ENCODE peak calls at places on chromosomes 3 and 15, in nine cellular contexts. U, B, Q, A, E, S, Y, F and J are unnamed samples. For H3K9me3 and H3K36me3, the result is how much of the 10 kb centered on the place peaks cover.

GRCh38 chr15:94335616-94336015 is 104.3 kb downstream of the MCTP2 start:
- DNase-seq in S (no peak), A (no peak), Q (no peak), E (no peak), U (no peak), Y (no peak), F (peak), B (no peak), J (no peak)

GRCh38 chr3:126886217-126886616 is 96.7 kb upstream of the PLXNA1 start:
- DNase-seq in Y (no peak), U (no peak), S (no peak), B (no peak), Q (no peak), E (no peak), F (no peak), A (no peak), J (no peak)

GRCh38 chr3:149660462-149660861 is 2.6 kb upstream of the WWTR1 start:
- DNase-seq in U (no peak), A (no peak), F (no peak), E (no peak), Y (no peak), Q (no peak), S (no peak), B (no peak), J (no peak)

GRCh38 chr3:138862924-138863775 is 28.4 kb upstream of the PIK3CB start:
- DNase-seq in A (no peak), B (peak), Q (peak), S (no peak), F (peak), Y (no peak), U (no peak), E (no peak), J (peak)

GRCh38 chr3:195221015-195221853 is 49.7 kb downstream of the XXYLT1 start:
- DNase-seq in U (no peak), B (no peak), Y (no peak), A (no peak), Q (no peak), E (no peak), F (peak), S (peak), J (peak)

GRCh38 chr3:187737401-187738088 is 7.7 kb downstream of the BCL6 start:
- DNase-seq in U (peak), B (no peak), E (peak), Q (peak), S (peak), Y (peak), A (peak), F (peak), J (peak)

GRCh38 chr3:151379083-151379734 is 5.3 kb downstream of the P2RY12 start:
- DNase-seq in U (peak), A (peak), Q (peak), E (no peak), F (peak), Y (no peak), S (no peak), B (peak), J (peak)

GRCh38 chr15:98689431-98689861 is 41.1 kb downstream of the IGF1R start:
- DNase-seq in Y (no peak), B (no peak), F (peak), U (no peak), Q (no peak), A (no peak), E (no peak), S (no peak), J (peak)

GRCh38 chr3:172276103-172276502 is 172.2 kb downstream of the GHSR start:
- DNase-seq in Y (no peak), E (no peak), F (no peak), Q (no peak), B (no peak), A (no peak), U (no peak), S (no peak), J (no peak)

GRCh38 chr3:113897373-113897777 is 50.4 kb upstream of the ZDHHC23 start:
- DNase-seq in Y (no peak), U (no peak), S (no peak), B (no peak), E (no peak), F (no peak), Q (peak), A (no peak), J (no peak)

GRCh38 chr3:47418167-47419082 is 37.6 kb downstream of the PTPN23 start:
- DNase-seq in Y (no peak), A (no peak), S (no peak), Q (no peak), F (no peak), E (peak), U (no peak), B (no peak), J (no peak)

GRCh38 chr3:52056521-52056967 is at the start of gene DUSP7:
- DNase-seq in Y (peak), F (peak), E (peak), B (no peak), A (peak), Q (peak), U (peak), S (peak), J (peak)

GRCh38 chr3:54909236-54909635 is 18.6 kb downstream of the LRTM1 start:
- DNase-seq in B (no peak), Y (no peak), Q (no peak), S (no peak), U (no peak), A (peak), F (no peak), E (no peak), J (no peak)

GRCh38 chr3:169744332-169745054 is 20.4 kb downstream of the TERC start:
- DNase-seq in F (peak), B (no peak), E (no peak), Q (no peak), S (no peak), A (peak), U (no peak), Y (no peak), J (no peak)

GRCh38 chr3:194572131-194572789 is 61.0 kb downstream of the TMEM44 start:
- DNase-seq in B (no peak), F (peak), E (peak), S (peak), A (no peak), U (peak), Q (peak), Y (no peak), J (peak)

GRCh38 chr3:98025392-98025791 is 9.7 kb downstream of the GABRR3 start:
- DNase-seq in Y (no peak), Q (no peak), F (no peak), B (no peak), S (no peak), A (no peak), U (no peak), E (no peak), J (no peak)

GRCh38 chr3:46887980-46888494 is 10.5 kb downstream of the PTH1R start:
- DNase-seq in B (peak), S (no peak), U (no peak), F (no peak), E (no peak), Y (no peak), Q (no peak), A (no peak), J (no peak)

GRCh38 chr3:150639262-150639661 is 36.1 kb downstream of the SELENOT start:
- DNase-seq in S (no peak), Q (no peak), U (no peak), A (no peak), Y (no peak), F (peak), B (no peak), E (no peak), J (peak)

GRCh38 chr3:189222927-189223706 is 51.3 kb downstream of the TPRG1 start:
- DNase-seq in F (peak), Q (no peak), U (no peak), A (no peak), B (no peak), S (no peak), E (no peak), Y (no peak), J (no peak)

GRCh38 chr15:40255033-40255432 is 16.2 kb downstream of the PAK6 start:
- DNase-seq in Q (no peak), F (no peak), Y (no peak), S (no peak), E (no peak), B (no peak), U (no peak), A (no peak), J (no peak)

GRCh38 chr3:51982838-51983577 is at the start of gene ACY1:
- DNase-seq in F (peak), Y (peak), Q (peak), S (peak), A (peak), B (no peak), U (peak), E (peak), J (peak)

GRCh38 chr3:127735767-127736693 is 63.3 kb downstream of the ABTB1 start:
- DNase-seq in U (no peak), F (peak), E (no peak), B (no peak), S (no peak), A (peak), Y (no peak), Q (peak), J (peak)

GRCh38 chr3:11671648-11672100 is 28.0 kb upstream of the VGLL4 start:
- DNase-seq in F (peak), Q (no peak), U (peak), E (no peak), B (no peak), A (peak), Y (no peak), S (no peak), J (peak)

GRCh38 chr15:31434418-31435255 is 108.0 kb downstream of the KLF13 start:
- DNase-seq in A (peak), Q (peak), U (no peak), B (no peak), F (peak), E (peak), Y (peak), S (no peak), J (peak)

GRCh38 chr3:65907232-65908130 is 131.2 kb downstream of the MAGI1 start:
- DNase-seq in F (no peak), Y (no peak), B (no peak), E (no peak), A (no peak), Q (no peak), U (no peak), S (no peak), J (no peak)

GRCh38 chr15:98700501-98700900 is 52.2 kb downstream of the IGF1R start:
- DNase-seq in U (no peak), S (no peak), Y (no peak), Q (no peak), F (no peak), E (peak), B (no peak), A (no peak), J (no peak)

GRCh38 chr15:31273258-31273941 is 53.2 kb upstream of the KLF13 start:
- DNase-seq in E (no peak), Q (no peak), B (no peak), F (no peak), A (no peak), U (peak), S (peak), Y (no peak), J (no peak)

GRCh38 chr15:88717342-88718017 is 78.7 kb downstream of the ISG20 start:
- DNase-seq in A (no peak), Q (no peak), S (no peak), F (no peak), U (no peak), Y (no peak), B (no peak), E (no peak), J (no peak)

DNA sequence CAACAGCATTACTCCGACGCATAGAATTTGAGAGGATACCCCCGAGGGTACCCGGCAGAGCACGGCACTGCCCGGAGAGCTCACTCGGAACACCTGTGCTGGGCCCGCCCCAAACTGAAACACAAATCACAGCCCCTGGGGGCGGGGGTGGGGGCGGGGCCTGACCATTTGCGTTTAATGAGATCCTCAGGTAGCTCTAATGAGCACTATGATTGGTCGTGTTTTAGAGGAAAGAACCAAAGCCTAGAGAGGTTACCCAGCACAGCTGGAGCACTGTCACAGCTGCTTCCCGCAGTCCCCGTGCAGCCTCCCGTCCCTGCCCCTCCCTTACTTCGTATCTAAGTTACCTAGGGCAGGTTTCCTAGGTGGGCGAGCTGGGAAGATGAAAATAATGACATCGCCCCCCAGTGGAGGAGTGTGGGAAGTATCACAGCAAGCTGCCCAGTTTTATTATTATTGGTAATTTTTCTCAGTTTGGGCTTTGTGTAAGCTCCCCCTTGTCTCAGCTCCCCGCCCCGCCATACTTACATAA is 187.1 kb downstream of the PDE8A start:
- DNase-seq in F (peak), B (peak), Y (peak), S (no peak), A (peak), U (no peak), E (peak), Q (peak), J (no peak)
- H3K9me3 ChIP-seq in F (under half), B (under half), Y (under half), S (under half), A (under half), U (under half), E (under half), Q (under half), J (under half)

DNA sequence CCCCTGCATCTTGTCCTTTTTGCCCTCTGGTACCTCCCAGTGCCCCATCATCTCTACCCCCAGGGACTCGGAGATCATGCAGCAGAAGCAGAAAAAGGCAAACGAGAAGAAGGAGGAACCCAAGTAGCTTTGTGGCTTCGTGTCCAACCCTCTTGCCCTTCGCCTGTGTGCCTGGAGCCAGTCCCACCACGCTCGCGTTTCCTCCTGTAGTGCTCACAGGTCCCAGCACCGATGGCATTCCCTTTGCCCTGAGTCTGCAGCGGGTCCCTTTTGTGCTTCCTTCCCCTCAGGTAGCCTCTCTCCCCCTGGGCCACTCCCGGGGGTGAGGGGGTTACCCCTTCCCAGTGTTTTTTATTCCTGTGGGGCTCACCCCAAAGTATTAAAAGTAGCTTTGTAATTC is 1.5 kb downstream of the SERF2 start:
- DNase-seq in U (no peak), B (no peak), A (no peak), E (no peak), F (no peak), Q (no peak), S (no peak), Y (no peak), J (no peak)
- H3K4me3 ChIP-seq in U (peak), B (peak), A (peak), E (peak), F (peak), Q (peak), S (peak), Y (peak), J (peak)

GRCh38 chr3:184325269-184325668 is 10.9 kb downstream of the EIF4G1 start:
- DNase-seq in E (peak), Y (no peak), Q (no peak), A (no peak), U (no peak), S (no peak), F (no peak), B (no peak), J (no peak)

GRCh38 chr3:184323696-184324095 is 9.3 kb downstream of the EIF4G1 start:
- DNase-seq in U (no peak), Q (no peak), A (no peak), E (no peak), F (no peak), B (no peak), Y (no peak), S (no peak), J (no peak)

GRCh38 chr3:184322731-184323487 is 8.5 kb downstream of the EIF4G1 start:
- DNase-seq in Q (no peak), U (no peak), A (no peak), Y (no peak), E (peak), B (no peak), F (peak), S (peak), J (no peak)

GRCh38 chr3:184320099-184320445 is 5.7 kb downstream of the EIF4G1 start:
- DNase-seq in S (peak), B (no peak), U (peak), F (peak), Q (peak), A (no peak), E (peak), Y (no peak), J (peak)

GRCh38 chr3:184321666-184322065 is 7.3 kb downstream of the EIF4G1 start:
- DNase-seq in Y (no peak), S (no peak), F (no peak), B (no peak), E (no peak), Q (no peak), A (no peak), U (no peak), J (no peak)
- H3K36me3 ChIP-seq in Y (half or more), S (half or more), F (half or more), B (half or more), E (half or more), Q (half or more), A (half or more), U (half or more), J (half or more)

GRCh38 chr15:25067725-25068309 is 113.0 kb downstream of the SNRPN start:
- DNase-seq in A (no peak), Q (no peak), U (no peak), Y (no peak), B (no peak), F (no peak), E (no peak), S (no peak), J (no peak)
- H3K9me3 ChIP-seq in A (half or more), Q (half or more), U (half or more), Y (half or more), B (half or more), F (under half), E (half or more), S (half or more), J (under half)

GRCh38 chr3:71299160-71299559 is 284.4 kb downstream of the FOXP1 start:
- DNase-seq in Y (no peak), A (no peak), B (no peak), U (no peak), S (no peak), F (no peak), E (no peak), Q (no peak), J (no peak)

GRCh38 chr3:71303627-71304260 is 279.8 kb downstream of the FOXP1 start:
- DNase-seq in B (no peak), E (no peak), U (no peak), Q (peak), A (peak), F (no peak), Y (no peak), S (no peak), J (no peak)

GRCh38 chr3:71304261-71304646 is 279.3 kb downstream of the FOXP1 start:
- DNase-seq in A (peak), Y (no peak), E (no peak), F (no peak), S (no peak), B (no peak), Q (no peak), U (no peak), J (no peak)

GRCh38 chr3:71302604-71303003 is 280.9 kb downstream of the FOXP1 start:
- DNase-seq in F (no peak), A (no peak), U (no peak), B (no peak), Q (no peak), Y (no peak), E (no peak), S (no peak), J (no peak)

DNA sequence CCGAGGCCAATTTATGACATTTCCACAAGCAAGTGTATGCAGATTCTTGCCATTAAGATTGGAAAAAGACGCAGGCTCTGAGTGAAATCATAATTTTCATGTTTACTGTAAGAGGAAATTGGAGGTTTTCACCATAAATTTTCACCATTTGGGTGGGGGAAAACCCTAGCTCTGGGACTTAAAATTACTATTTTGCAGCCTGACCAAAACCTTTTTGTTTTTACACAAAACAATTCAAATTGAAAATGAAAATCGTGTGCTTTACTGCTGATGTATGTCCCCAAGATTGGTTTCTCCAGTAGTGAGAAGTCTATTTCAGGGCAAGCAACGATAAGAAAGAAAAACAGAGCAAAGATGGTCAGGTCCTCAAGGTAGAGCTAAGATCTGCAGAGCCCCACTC is 282.5 kb downstream of the FOXP1 start:
- DNase-seq in U (no peak), F (no peak), S (no peak), B (no peak), E (no peak), Y (no peak), Q (no peak), A (no peak), J (no peak)
- H3K4me3 ChIP-seq in U (no peak), F (no peak), S (no peak), B (no peak), E (no peak), Y (peak), Q (no peak), A (peak), J (no peak)

GRCh38 chr3:25423780-25424179 is 4.3 kb upstream of the RARB start:
- DNase-seq in S (no peak), E (no peak), Y (no peak), F (peak), U (no peak), B (no peak), A (no peak), Q (no peak), J (peak)

GRCh38 chr3:25424238-25425013 is 3.6 kb upstream of the RARB start:
- DNase-seq in S (no peak), U (no peak), Q (no peak), F (peak), Y (no peak), A (no peak), E (no peak), B (no peak), J (no peak)

GRCh38 chr3:25421747-25422146 is 6.3 kb upstream of the RARB start:
- DNase-seq in Y (no peak), Q (no peak), B (no peak), S (no peak), A (no peak), U (no peak), F (no peak), E (no peak), J (no peak)

GRCh38 chr3:25420168-25420567 is 7.9 kb upstream of the RARB start:
- DNase-seq in S (no peak), F (no peak), Y (no peak), U (no peak), Q (no peak), A (no peak), E (no peak), B (peak), J (no peak)

GRCh38 chr3:25420885-25421284 is 7.2 kb upstream of the RARB start:
- DNase-seq in A (no peak), S (no peak), F (no peak), E (no peak), Q (no peak), B (no peak), U (no peak), Y (no peak), J (peak)
- H3K36me3 ChIP-seq in A (under half), S (under half), F (under half), E (under half), Q (under half), B (under half), U (under half), Y (under half), J (under half)

GRCh38 chr15:24784506-24784905 is 108.9 kb downstream of the NPAP1 start:
- DNase-seq in E (no peak), U (no peak), Y (no peak), F (no peak), Q (no peak), S (no peak), A (no peak), B (no peak), J (no peak)
- H3K9me3 ChIP-seq in E (under half), U (under half), Y (under half), F (under half), Q (under half), S (under half), A (under half), B (under half), J (under half)